ENCODE peak calls at places on chromosomes 12 and 14, in five cellular contexts. X is NT2/D1, L is GM12878, E is HepG2, I is H1. Z is an unnamed sample.

GRCh38 chr14:92676031-92676430 is 72.4 kb downstream of the LGMN start:
- DNase-seq in X (no peak), L (no peak), E (no peak), I (no peak), Z (no peak)

GRCh38 chr14:68104518-68104917 is 284.9 kb downstream of the RAD51B start:
- DNase-seq in X (no peak), L (no peak), E (peak), I (no peak), Z (no peak)

GRCh38 chr12:15193927-15194326 is 27.3 kb downstream of the RERG start:
- DNase-seq in X (no peak), L (no peak), E (no peak), I (no peak), Z (no peak)

GRCh38 chr12:2256453-2256852 is 203.7 kb downstream of the CACNA1C start:
- DNase-seq in X (no peak), L (no peak), E (no peak), I (no peak), Z (no peak)

GRCh38 chr14:90299408-90299807 is 32.3 kb downstream of the NRDE2 start:
- DNase-seq in X (no peak), L (no peak), E (no peak), I (no peak), Z (no peak)

GRCh38 chr12:47852096-47852571 is 32.4 kb upstream of the HDAC7 start:
- DNase-seq in X (no peak), L (no peak), E (peak), I (no peak), Z (no peak)

GRCh38 chr14:77014004-77014604 is 14.4 kb downstream of the IRF2BPL start:
- DNase-seq in X (no peak), L (no peak), E (peak), I (no peak), Z (no peak)

GRCh38 chr12:53380797-53381738 is 1.1 kb downstream of the SP1 start:
- DNase-seq in X (no peak), L (no peak), E (no peak), I (no peak), Z (no peak)

GRCh38 chr12:79560165-79560889 is 130.4 kb downstream of the PAWR start:
- DNase-seq in X (no peak), L (no peak), E (peak), I (no peak), Z (no peak)

GRCh38 chr14:76956253-76957090 is 72.0 kb downstream of the IRF2BPL start:
- DNase-seq in X (peak), L (no peak), E (peak), I (peak), Z (peak)

GRCh38 chr12:67447180-67447579 is 178.0 kb downstream of the CAND1 start:
- DNase-seq in X (no peak), L (no peak), E (no peak), I (no peak), Z (no peak)

GRCh38 chr12:15966426-15966825 is 55.3 kb downstream of the DERA start:
- DNase-seq in X (no peak), L (no peak), E (no peak), I (no peak), Z (no peak)

GRCh38 chr12:66092559-66093269 is 37.8 kb downstream of the LLPH start:
- DNase-seq in X (no peak), L (no peak), E (no peak), I (no peak), Z (no peak)

GRCh38 chr12:120474092-120474960 is 4.8 kb upstream of the SRSF9 start:
- DNase-seq in X (no peak), L (no peak), E (no peak), I (no peak), Z (peak)

GRCh38 chr14:68464716-68465115 is 328.2 kb downstream of the ZFP36L1 start:
- DNase-seq in X (no peak), L (no peak), E (no peak), I (no peak), Z (peak)

GRCh38 chr14:93797071-93797470 is 8.8 kb upstream of the PRIMA1 start:
- DNase-seq in X (no peak), L (no peak), E (no peak), I (no peak), Z (no peak)

GRCh38 chr12:30877110-30877875 is 49.3 kb upstream of the TSPAN11 start:
- DNase-seq in X (no peak), L (no peak), E (no peak), I (no peak), Z (no peak)

DNA sequence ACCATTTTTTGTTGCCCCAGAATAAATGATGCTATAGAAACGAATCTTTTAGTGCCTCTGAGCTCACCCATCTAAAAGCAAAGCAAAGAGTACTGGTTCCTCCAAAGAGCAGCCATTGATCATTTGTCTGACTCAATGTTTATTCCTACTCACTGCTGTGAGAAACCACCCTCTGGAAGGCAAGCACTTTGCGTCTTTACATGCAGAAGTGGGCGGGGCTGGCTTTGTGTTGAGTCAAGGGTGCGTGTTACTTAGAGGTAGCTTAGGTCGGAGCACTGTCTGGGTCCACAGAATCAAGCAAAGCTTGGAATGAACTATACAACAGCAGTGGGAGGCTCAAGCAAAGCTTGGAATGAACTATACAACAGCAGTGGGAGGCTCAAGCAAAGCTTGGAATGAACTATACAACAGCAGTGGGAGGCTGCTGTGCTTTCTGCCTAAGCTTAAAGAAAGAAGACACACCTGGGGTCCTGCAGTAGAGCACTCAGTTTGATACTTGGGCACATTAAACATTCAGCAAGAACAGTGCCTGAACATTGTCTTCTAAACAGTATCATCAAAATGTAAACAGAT is 77.2 kb upstream of the PRICKLE1 start:
- DNase-seq in X (no peak), L (no peak), E (no peak), I (no peak), Z (no peak)
- TF ChIP-seq YY1 in X (no peak), L (no peak), E (no peak), I (no peak), Z (no peak)

GRCh38 chr14:34227834-34228662 is 234.0 kb downstream of the SPTSSA start:
- DNase-seq in X (peak), L (no peak), E (peak), I (peak), Z (peak)
- TF ChIP-seq YY1 in X (no peak), L (peak), E (peak), I (no peak), Z (no peak)

GRCh38 chr12:18148961-18149360 is 59.0 kb upstream of the RERGL start:
- DNase-seq in X (no peak), L (no peak), E (no peak), I (no peak), Z (no peak)

GRCh38 chr12:18151036-18151435 is 61.0 kb upstream of the RERGL start:
- DNase-seq in X (no peak), L (no peak), E (no peak), I (no peak), Z (no peak)

GRCh38 chr12:18158774-18159557 is 69.0 kb upstream of the RERGL start:
- DNase-seq in X (peak), L (no peak), E (peak), I (no peak), Z (no peak)

DNA sequence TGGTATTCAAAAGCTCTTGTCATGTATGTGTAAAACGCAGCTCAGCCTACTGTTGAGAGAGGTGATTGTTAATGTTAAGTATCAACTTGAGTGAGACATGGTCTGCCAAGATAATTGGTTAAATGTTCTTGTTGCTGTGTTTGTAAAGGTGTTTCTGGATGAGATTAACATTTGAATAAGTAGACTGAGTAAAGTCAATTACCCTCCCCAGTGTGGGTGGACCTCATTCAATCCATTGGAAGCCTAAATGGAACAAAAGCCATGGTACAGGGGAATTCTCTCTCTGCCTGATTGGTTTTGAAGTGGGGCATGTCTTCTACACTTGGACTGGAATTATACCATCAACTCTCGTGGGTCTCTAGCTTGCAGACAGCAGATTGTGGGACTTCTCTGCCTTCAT is 63.8 kb upstream of the RERGL start:
- DNase-seq in X (peak), L (no peak), E (no peak), I (no peak), Z (no peak)
- TF ChIP-seq YY1 in X (no peak), L (no peak), E (no peak), I (no peak), Z (no peak)

GRCh38 chr12:106289196-106289681 is 13.3 kb upstream of the TCP11L2 start:
- DNase-seq in X (no peak), L (no peak), E (no peak), I (no peak), Z (no peak)

GRCh38 chr12:106288134-106288509 is 14.4 kb upstream of the TCP11L2 start:
- DNase-seq in X (no peak), L (no peak), E (no peak), I (no peak), Z (no peak)

GRCh38 chr12:106287364-106287763 is 15.2 kb upstream of the TCP11L2 start:
- DNase-seq in X (no peak), L (no peak), E (no peak), I (no peak), Z (no peak)

GRCh38 chr12:106290666-106291065 is 11.9 kb upstream of the TCP11L2 start:
- DNase-seq in X (no peak), L (no peak), E (no peak), I (no peak), Z (no peak)

GRCh38 chr12:106288510-106289195 is 13.9 kb upstream of the TCP11L2 start:
- DNase-seq in X (no peak), L (no peak), E (peak), I (no peak), Z (peak)
- TF ChIP-seq YY1 in X (no peak), L (no peak), E (no peak), I (no peak), Z (no peak)

Z was measured in HCT116.